ENCODE peak calls at places on chromosomes 12 and 14, in six cellular contexts. N is upper lobe of left lung, O is K562, D is esophagus muscularis mucosa, B is HCT116, A is stomach. T is an unnamed sample.

GRCh38 chr14:68834816-68835215 is 41.9 kb upstream of the ZFP36L1 start:
- DNase-seq in A (no peak), B (no peak), N (no peak), D (no peak), O (no peak), T (no peak)

GRCh38 chr14:76015668-76016067 is 30.1 kb downstream of the IFT43 start:
- DNase-seq in A (no peak), D (no peak), O (no peak), B (no peak), N (no peak), T (no peak)

GRCh38 chr12:20370001-20370381 is 1.7 kb downstream of the PDE3A start:
- DNase-seq in O (no peak), B (no peak), A (no peak), N (no peak), D (no peak), T (peak)

GRCh38 chr12:11865835-11866234 is 204.9 kb upstream of the BCL2L14 start:
- DNase-seq in B (no peak), O (no peak), A (no peak), D (no peak), N (no peak), T (no peak)

GRCh38 chr14:105204206-105204930 is 23.3 kb upstream of the NUDT14 start:
- DNase-seq in N (peak), O (no peak), A (peak), B (no peak), D (no peak), T (peak)

GRCh38 chr12:30965613-30965985 is 39.1 kb downstream of the TSPAN11 start:
- DNase-seq in D (no peak), B (peak), N (no peak), O (no peak), A (peak), T (no peak)

GRCh38 chr12:56931474-56931978 is 2.7 kb downstream of the SDR9C7 start:
- DNase-seq in O (peak), B (peak), N (no peak), A (no peak), D (peak), T (no peak)

GRCh38 chr14:22814945-22815713 is at the start of gene SLC7A7:
- DNase-seq in O (no peak), N (no peak), D (no peak), B (no peak), A (no peak), T (peak)

GRCh38 chr12:117762143-117762542 is 206.6 kb downstream of the KSR2 start:
- DNase-seq in D (no peak), N (no peak), A (no peak), O (no peak), B (no peak), T (no peak)

GRCh38 chr14:104894331-104895206 is 29.5 kb downstream of the CEP170B start:
- DNase-seq in D (no peak), O (no peak), N (peak), B (no peak), A (peak), T (no peak)

GRCh38 chr14:68627868-68628604 is 164.8 kb downstream of the ZFP36L1 start:
- DNase-seq in N (peak), D (peak), B (peak), O (no peak), A (peak), T (peak)

GRCh38 chr12:63989301-63989845 is 144.9 kb downstream of the SRGAP1 start:
- DNase-seq in B (no peak), D (no peak), O (no peak), A (peak), N (no peak), T (no peak)

GRCh38 chr14:67806228-67806627 is 10.2 kb downstream of the ZFYVE26 start:
- DNase-seq in N (no peak), A (no peak), B (no peak), O (no peak), D (no peak), T (no peak)

GRCh38 chr12:51917746-51918453 is 10.6 kb downstream of the ACVRL1 start:
- DNase-seq in N (peak), B (no peak), A (peak), D (no peak), O (no peak), T (no peak)

GRCh38 chr14:94571395-94571794 is 9.8 kb upstream of the SERPINA5 start:
- DNase-seq in B (no peak), D (no peak), A (no peak), O (no peak), N (no peak), T (no peak)

GRCh38 chr12:79897617-79898016 is 37.3 kb downstream of the PPP1R12A start:
- DNase-seq in A (no peak), N (no peak), D (no peak), O (no peak), B (peak), T (no peak)

GRCh38 chr12:5220835-5221234 is 177.2 kb downstream of the KCNA5 start:
- DNase-seq in B (no peak), D (no peak), O (no peak), A (no peak), N (no peak), T (no peak)

GRCh38 chr14:64998455-64998931 is 11.8 kb downstream of the FNTB start:
- DNase-seq in A (no peak), D (no peak), O (no peak), B (no peak), N (no peak), T (no peak)

DNA sequence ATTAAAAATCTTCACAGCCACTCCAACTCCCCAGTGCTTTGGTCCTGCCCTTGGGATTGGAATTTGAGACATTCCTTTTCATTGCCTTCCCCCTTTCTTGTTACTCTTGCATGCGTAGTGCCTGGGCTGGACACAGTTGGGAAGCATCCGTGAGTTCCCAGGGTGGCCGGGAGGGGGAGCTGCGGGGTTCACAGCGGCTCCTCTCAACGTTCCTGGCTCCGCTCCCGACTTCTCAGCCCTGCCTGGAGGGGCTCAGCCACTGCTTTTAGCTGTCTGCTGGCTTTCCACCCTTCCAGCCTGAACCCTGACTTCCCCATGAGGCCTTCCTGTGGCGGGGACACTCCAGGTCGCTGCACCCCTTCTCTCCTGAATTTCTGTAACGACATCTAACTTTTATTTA is 3.2 kb downstream of the TEX52 start:
- DNase-seq in N (peak), D (peak), B (peak), O (peak), A (peak), T (peak)
- TF ChIP-seq POLR2AphosphoS5 in N (no peak), D (no peak), B (no peak), O (no peak), A (no peak), T (no peak)

GRCh38 chr14:71720978-71721624 is 211.1 kb upstream of the RGS6 start:
- DNase-seq in A (no peak), N (no peak), D (no peak), O (peak), B (peak), T (peak)
- H3K27ac ChIP-seq in A (no peak), N (no peak), D (no peak), O (no peak), B (no peak), T (no peak)

DNA sequence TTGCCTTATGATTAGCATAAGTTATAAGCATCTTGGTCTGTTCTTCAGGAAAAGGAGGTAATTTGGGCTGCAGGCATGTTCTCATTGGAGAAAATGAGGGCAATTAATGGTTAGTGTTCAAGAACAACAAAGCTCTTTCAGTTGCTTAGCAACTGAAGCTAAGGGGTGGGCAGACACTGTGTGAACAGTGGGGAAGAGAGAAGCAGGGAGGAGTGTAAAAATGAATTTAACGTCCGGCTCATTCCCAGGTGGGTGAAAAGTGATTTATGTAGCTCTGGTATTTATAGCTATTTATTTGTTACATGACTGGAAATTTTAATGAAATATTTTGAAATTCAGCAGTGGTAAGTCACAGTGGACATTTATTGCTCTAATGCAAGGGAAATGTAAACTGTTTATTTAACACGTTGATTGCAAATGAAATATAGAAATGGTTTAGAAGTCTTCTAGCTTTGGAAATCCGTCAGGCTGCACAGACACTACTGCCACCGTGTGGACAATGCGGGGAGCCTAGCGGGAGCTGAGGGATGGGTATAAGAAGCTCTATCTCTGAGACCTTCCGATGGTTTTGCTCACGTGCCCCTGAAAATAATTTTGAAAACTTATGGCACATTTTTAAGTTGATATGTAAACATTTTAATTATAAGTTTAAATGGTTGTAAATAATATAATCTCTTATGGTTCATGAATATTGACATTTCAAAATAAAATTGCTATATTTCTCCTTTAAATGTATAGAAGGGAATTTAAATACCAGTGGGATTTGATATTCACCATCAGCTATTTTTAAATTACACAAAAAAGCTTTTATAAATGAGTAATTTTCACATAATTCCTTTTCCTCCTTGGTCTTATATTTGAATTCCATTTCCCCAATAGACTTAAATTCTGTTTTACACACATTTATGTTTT is 54.5 kb downstream of the E2F7 start:
- DNase-seq in D (no peak), N (no peak), A (peak), O (peak), B (peak), T (peak)
- TF ChIP-seq POLR2AphosphoS5 in D (no peak), N (no peak), A (no peak), O (no peak), B (no peak), T (no peak)

DNA sequence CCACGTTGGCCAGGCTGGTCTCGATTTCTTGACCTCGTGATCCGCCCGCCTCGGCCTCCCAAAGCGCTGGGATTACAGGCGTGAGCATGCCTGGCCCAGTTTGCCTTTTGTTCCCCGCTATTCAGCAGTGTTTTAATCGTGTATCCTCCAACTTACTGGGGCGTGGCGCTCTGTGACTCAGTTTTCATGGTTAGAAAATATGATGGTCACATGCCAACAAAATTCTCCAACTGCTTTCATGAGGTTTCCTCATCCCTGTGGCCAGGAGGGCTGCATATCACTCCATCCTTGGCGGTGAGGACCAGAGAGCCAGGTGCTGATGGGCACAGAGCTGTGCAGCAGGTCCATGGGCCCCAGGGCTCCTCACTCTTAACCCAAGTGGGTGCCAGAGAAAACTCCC is 33.0 kb upstream of the PRMT8 start:
- DNase-seq in B (peak), D (no peak), A (no peak), N (no peak), O (no peak), T (no peak)
- H3K27ac ChIP-seq in B (no peak), D (no peak), A (no peak), N (no peak), O (no peak), T (no peak)

GRCh38 chr14:52950898-52951729 is at the start of gene FERMT2:
- DNase-seq in B (peak), A (peak), N (peak), O (peak), D (peak), T (peak)
- TF ChIP-seq POLR2AphosphoS5 in B (peak), A (peak), N (peak), O (no peak), D (peak), T (peak)

T was measured in transverse colon.